ENCODE peak calls at places on chromosomes 6 and 20, in six cellular contexts. One of them, this sample, is unnamed.

GRCh38 chr6:44179648-44180047 is 21.0 kb downstream of the CAPN11 start:
- DNase-seq in NAMALWA: no peak
- DNase-seq in GM19239: no peak
- DNase-seq in neural crest cell: no peak
- DNase-seq in NCI-H2107: no peak
- DNase-seq in activated CD4-positive, alpha-beta T cell treated with anti-CD3 and anti-CD28 coated beads, Interleukin-2, amount 50 U/mL, for 24 hours: no peak
- DNase-seq in this sample: no peak

GRCh38 chr6:33410711-33411631 is at the start of gene PHF1:
- DNase-seq in NAMALWA: no peak
- DNase-seq in GM19239: no peak
- DNase-seq in neural crest cell: peak
- DNase-seq in NCI-H2107: no peak
- DNase-seq in activated CD4-positive, alpha-beta T cell treated with anti-CD3 and anti-CD28 coated beads, Interleukin-2, amount 50 U/mL, for 24 hours: no peak
- DNase-seq in this sample: no peak

GRCh38 chr6:26097268-26097875 is 10.1 kb downstream of the HFE start:
- DNase-seq in NAMALWA: peak
- DNase-seq in GM19239: no peak
- DNase-seq in neural crest cell: peak
- DNase-seq in NCI-H2107: no peak
- DNase-seq in activated CD4-positive, alpha-beta T cell treated with anti-CD3 and anti-CD28 coated beads, Interleukin-2, amount 50 U/mL, for 24 hours: peak
- DNase-seq in this sample: no peak

GRCh38 chr20:24622856-24623255 is 153.4 kb downstream of the SYNDIG1 start:
- DNase-seq in NAMALWA: no peak
- DNase-seq in GM19239: no peak
- DNase-seq in neural crest cell: no peak
- DNase-seq in NCI-H2107: no peak
- DNase-seq in activated CD4-positive, alpha-beta T cell treated with anti-CD3 and anti-CD28 coated beads, Interleukin-2, amount 50 U/mL, for 24 hours: no peak
- DNase-seq in this sample: no peak

GRCh38 chr6:24667378-24667803 is 514 bp downstream of the ACOT13 start:
- DNase-seq in NAMALWA: no peak
- DNase-seq in GM19239: no peak
- DNase-seq in neural crest cell: no peak
- DNase-seq in NCI-H2107: no peak
- DNase-seq in activated CD4-positive, alpha-beta T cell treated with anti-CD3 and anti-CD28 coated beads, Interleukin-2, amount 50 U/mL, for 24 hours: no peak
- DNase-seq in this sample: no peak

GRCh38 chr6:30154709-30155521 is 6.1 kb downstream of the TRIM10 start:
- DNase-seq in NAMALWA: no peak
- DNase-seq in GM19239: no peak
- DNase-seq in neural crest cell: no peak
- DNase-seq in NCI-H2107: no peak
- DNase-seq in activated CD4-positive, alpha-beta T cell treated with anti-CD3 and anti-CD28 coated beads, Interleukin-2, amount 50 U/mL, for 24 hours: no peak
- DNase-seq in this sample: no peak

GRCh38 chr20:52379723-52380336 is 188.3 kb upstream of the ZFP64 start:
- DNase-seq in NAMALWA: peak
- DNase-seq in GM19239: no peak
- DNase-seq in neural crest cell: peak
- DNase-seq in NCI-H2107: peak
- DNase-seq in activated CD4-positive, alpha-beta T cell treated with anti-CD3 and anti-CD28 coated beads, Interleukin-2, amount 50 U/mL, for 24 hours: peak
- DNase-seq in this sample: no peak

GRCh38 chr6:109816452-109817374 is 125.6 kb downstream of the FIG4 start:
- DNase-seq in NAMALWA: no peak
- DNase-seq in GM19239: no peak
- DNase-seq in neural crest cell: no peak
- DNase-seq in NCI-H2107: peak
- DNase-seq in activated CD4-positive, alpha-beta T cell treated with anti-CD3 and anti-CD28 coated beads, Interleukin-2, amount 50 U/mL, for 24 hours: no peak
- DNase-seq in this sample: no peak

GRCh38 chr6:22614541-22614940 is 45.2 kb downstream of the HDGFL1 start:
- DNase-seq in NAMALWA: no peak
- DNase-seq in GM19239: no peak
- DNase-seq in neural crest cell: no peak
- DNase-seq in NCI-H2107: no peak
- DNase-seq in activated CD4-positive, alpha-beta T cell treated with anti-CD3 and anti-CD28 coated beads, Interleukin-2, amount 50 U/mL, for 24 hours: no peak
- DNase-seq in this sample: no peak

GRCh38 chr20:58571341-58571941 is 56.2 kb upstream of the APCDD1L start:
- DNase-seq in NAMALWA: no peak
- DNase-seq in GM19239: no peak
- DNase-seq in neural crest cell: no peak
- DNase-seq in NCI-H2107: no peak
- DNase-seq in activated CD4-positive, alpha-beta T cell treated with anti-CD3 and anti-CD28 coated beads, Interleukin-2, amount 50 U/mL, for 24 hours: no peak
- DNase-seq in this sample: no peak

GRCh38 chr6:135397172-135397952 is 100.2 kb downstream of the AHI1 start:
- DNase-seq in NAMALWA: no peak
- DNase-seq in GM19239: no peak
- DNase-seq in neural crest cell: no peak
- DNase-seq in NCI-H2107: no peak
- DNase-seq in activated CD4-positive, alpha-beta T cell treated with anti-CD3 and anti-CD28 coated beads, Interleukin-2, amount 50 U/mL, for 24 hours: no peak
- DNase-seq in this sample: no peak

GRCh38 chr20:10419550-10420133 is 14.4 kb downstream of the MKKS start:
- DNase-seq in NAMALWA: no peak
- DNase-seq in GM19239: no peak
- DNase-seq in neural crest cell: no peak
- DNase-seq in NCI-H2107: no peak
- DNase-seq in activated CD4-positive, alpha-beta T cell treated with anti-CD3 and anti-CD28 coated beads, Interleukin-2, amount 50 U/mL, for 24 hours: no peak
- DNase-seq in this sample: no peak

GRCh38 chr6:39835856-39836442 is 43.8 kb downstream of the DAAM2 start:
- DNase-seq in NAMALWA: no peak
- DNase-seq in GM19239: no peak
- DNase-seq in neural crest cell: no peak
- DNase-seq in NCI-H2107: no peak
- DNase-seq in activated CD4-positive, alpha-beta T cell treated with anti-CD3 and anti-CD28 coated beads, Interleukin-2, amount 50 U/mL, for 24 hours: no peak
- DNase-seq in this sample: no peak

GRCh38 chr20:58759947-58760346 is 67.3 kb downstream of the NPEPL1 start:
- DNase-seq in NAMALWA: no peak
- DNase-seq in GM19239: no peak
- DNase-seq in neural crest cell: no peak
- DNase-seq in NCI-H2107: no peak
- DNase-seq in activated CD4-positive, alpha-beta T cell treated with anti-CD3 and anti-CD28 coated beads, Interleukin-2, amount 50 U/mL, for 24 hours: no peak
- DNase-seq in this sample: no peak

GRCh38 chr6:16294371-16294770 is 56.0 kb downstream of the GMPR start:
- DNase-seq in NAMALWA: no peak
- DNase-seq in GM19239: no peak
- DNase-seq in neural crest cell: no peak
- DNase-seq in NCI-H2107: no peak
- DNase-seq in activated CD4-positive, alpha-beta T cell treated with anti-CD3 and anti-CD28 coated beads, Interleukin-2, amount 50 U/mL, for 24 hours: no peak
- DNase-seq in this sample: no peak

GRCh38 chr6:52254731-52255378 is 10.6 kb upstream of the IL17F start:
- DNase-seq in NAMALWA: no peak
- DNase-seq in GM19239: no peak
- DNase-seq in neural crest cell: no peak
- DNase-seq in NCI-H2107: no peak
- DNase-seq in activated CD4-positive, alpha-beta T cell treated with anti-CD3 and anti-CD28 coated beads, Interleukin-2, amount 50 U/mL, for 24 hours: no peak
- DNase-seq in this sample: no peak

GRCh38 chr6:49097116-49097515 is 365.9 kb downstream of the MMUT start:
- DNase-seq in NAMALWA: no peak
- DNase-seq in GM19239: no peak
- DNase-seq in neural crest cell: no peak
- DNase-seq in NCI-H2107: no peak
- DNase-seq in activated CD4-positive, alpha-beta T cell treated with anti-CD3 and anti-CD28 coated beads, Interleukin-2, amount 50 U/mL, for 24 hours: no peak
- DNase-seq in this sample: no peak

GRCh38 chr20:51611625-51611890 is 69.0 kb upstream of the NFATC2 start:
- DNase-seq in NAMALWA: no peak
- DNase-seq in GM19239: no peak
- DNase-seq in neural crest cell: no peak
- DNase-seq in NCI-H2107: no peak
- DNase-seq in activated CD4-positive, alpha-beta T cell treated with anti-CD3 and anti-CD28 coated beads, Interleukin-2, amount 50 U/mL, for 24 hours: no peak
- DNase-seq in this sample: no peak

GRCh38 chr20:61433816-61434215 is 181.8 kb downstream of the CDH4 start:
- DNase-seq in NAMALWA: no peak
- DNase-seq in GM19239: no peak
- DNase-seq in neural crest cell: no peak
- DNase-seq in NCI-H2107: no peak
- DNase-seq in activated CD4-positive, alpha-beta T cell treated with anti-CD3 and anti-CD28 coated beads, Interleukin-2, amount 50 U/mL, for 24 hours: no peak
- DNase-seq in this sample: no peak

GRCh38 chr20:53751394-53752368 is 158.0 kb upstream of the ZNF217 start:
- DNase-seq in NAMALWA: peak
- DNase-seq in GM19239: no peak
- DNase-seq in neural crest cell: no peak
- DNase-seq in NCI-H2107: no peak
- DNase-seq in activated CD4-positive, alpha-beta T cell treated with anti-CD3 and anti-CD28 coated beads, Interleukin-2, amount 50 U/mL, for 24 hours: peak
- DNase-seq in this sample: peak

GRCh38 chr6:37667050-37667814 is 30.5 kb downstream of the MDGA1 start:
- DNase-seq in NAMALWA: no peak
- DNase-seq in GM19239: no peak
- DNase-seq in neural crest cell: no peak
- DNase-seq in NCI-H2107: no peak
- DNase-seq in activated CD4-positive, alpha-beta T cell treated with anti-CD3 and anti-CD28 coated beads, Interleukin-2, amount 50 U/mL, for 24 hours: no peak
- DNase-seq in this sample: no peak

GRCh38 chr20:62317167-62317655 is 14.4 kb downstream of the ADRM1 start:
- DNase-seq in NAMALWA: no peak
- DNase-seq in GM19239: no peak
- DNase-seq in neural crest cell: no peak
- DNase-seq in NCI-H2107: no peak
- DNase-seq in activated CD4-positive, alpha-beta T cell treated with anti-CD3 and anti-CD28 coated beads, Interleukin-2, amount 50 U/mL, for 24 hours: no peak
- DNase-seq in this sample: no peak

GRCh38 chr20:45073182-45073581 is 27.7 kb downstream of the KCNS1 start:
- DNase-seq in NAMALWA: no peak
- DNase-seq in GM19239: no peak
- DNase-seq in neural crest cell: no peak
- DNase-seq in NCI-H2107: no peak
- DNase-seq in activated CD4-positive, alpha-beta T cell treated with anti-CD3 and anti-CD28 coated beads, Interleukin-2, amount 50 U/mL, for 24 hours: no peak
- DNase-seq in this sample: no peak

GRCh38 chr6:131761061-131761761 is 46.6 kb upstream of the ENPP1 start:
- DNase-seq in NAMALWA: no peak
- DNase-seq in GM19239: no peak
- DNase-seq in neural crest cell: no peak
- DNase-seq in NCI-H2107: no peak
- DNase-seq in activated CD4-positive, alpha-beta T cell treated with anti-CD3 and anti-CD28 coated beads, Interleukin-2, amount 50 U/mL, for 24 hours: no peak
- DNase-seq in this sample: no peak

GRCh38 chr20:63972312-63973159 is 2.8 kb upstream of the ZNF512B start:
- DNase-seq in NAMALWA: peak
- DNase-seq in GM19239: no peak
- DNase-seq in neural crest cell: no peak
- DNase-seq in NCI-H2107: no peak
- DNase-seq in activated CD4-positive, alpha-beta T cell treated with anti-CD3 and anti-CD28 coated beads, Interleukin-2, amount 50 U/mL, for 24 hours: no peak
- DNase-seq in this sample: no peak

GRCh38 chr6:55822815-55823214 is 52.6 kb downstream of the BMP5 start:
- DNase-seq in NAMALWA: no peak
- DNase-seq in GM19239: no peak
- DNase-seq in neural crest cell: no peak
- DNase-seq in NCI-H2107: no peak
- DNase-seq in activated CD4-positive, alpha-beta T cell treated with anti-CD3 and anti-CD28 coated beads, Interleukin-2, amount 50 U/mL, for 24 hours: no peak
- DNase-seq in this sample: no peak

GRCh38 chr6:132648356-132648755 is 10.6 kb downstream of the TAAR1 start:
- DNase-seq in NAMALWA: peak
- DNase-seq in GM19239: no peak
- DNase-seq in neural crest cell: no peak
- DNase-seq in NCI-H2107: no peak
- DNase-seq in activated CD4-positive, alpha-beta T cell treated with anti-CD3 and anti-CD28 coated beads, Interleukin-2, amount 50 U/mL, for 24 hours: no peak
- DNase-seq in this sample: no peak

GRCh38 chr6:117624869-117625481 is 22.7 kb upstream of the GOPC start:
- DNase-seq in NAMALWA: no peak
- DNase-seq in GM19239: no peak
- DNase-seq in neural crest cell: no peak
- DNase-seq in NCI-H2107: no peak
- DNase-seq in activated CD4-positive, alpha-beta T cell treated with anti-CD3 and anti-CD28 coated beads, Interleukin-2, amount 50 U/mL, for 24 hours: no peak
- DNase-seq in this sample: no peak

GRCh38 chr6:36605102-36605501 is 10.9 kb downstream of the SRSF3 start:
- DNase-seq in NAMALWA: peak
- DNase-seq in GM19239: no peak
- DNase-seq in neural crest cell: no peak
- DNase-seq in NCI-H2107: no peak
- DNase-seq in activated CD4-positive, alpha-beta T cell treated with anti-CD3 and anti-CD28 coated beads, Interleukin-2, amount 50 U/mL, for 24 hours: no peak
- DNase-seq in this sample: no peak